ENCODE peak calls at places on chromosome 9, in four cellular contexts. One of them, this sample, is unnamed.

GRCh38 chr9:107447081-107447480 is 42.5 kb downstream of the KLF4 start:
- DNase-seq in heart right ventricle: no peak
- DNase-seq in effector memory CD4-positive, alpha-beta T cell: no peak
- DNase-seq in heart left ventricle: no peak
- DNase-seq in this sample: no peak

GRCh38 chr9:135508211-135508820 is 7.8 kb downstream of the MRPS2 start:
- DNase-seq in heart right ventricle: no peak
- DNase-seq in effector memory CD4-positive, alpha-beta T cell: no peak
- DNase-seq in heart left ventricle: no peak
- DNase-seq in this sample: no peak

GRCh38 chr9:121326130-121326838 is 43.8 kb downstream of the STOM start:
- DNase-seq in heart right ventricle: peak; percentile 94
- DNase-seq in effector memory CD4-positive, alpha-beta T cell: no peak
- DNase-seq in heart left ventricle: peak; percentile 92
- DNase-seq in this sample: peak; percentile 89

GRCh38 chr9:2809692-2810423 is 34.0 kb downstream of the PUM3 start:
- DNase-seq in heart right ventricle: peak; percentile 23
- DNase-seq in effector memory CD4-positive, alpha-beta T cell: no peak
- DNase-seq in heart left ventricle: no peak
- DNase-seq in this sample: no peak

GRCh38 chr9:38294561-38294960 is 97.9 kb upstream of the ALDH1B1 start:
- DNase-seq in heart right ventricle: no peak
- DNase-seq in effector memory CD4-positive, alpha-beta T cell: no peak
- DNase-seq in heart left ventricle: no peak
- DNase-seq in this sample: no peak

GRCh38 chr9:135583686-135584011 is 22.1 kb downstream of the PAEP start:
- DNase-seq in heart right ventricle: no peak
- DNase-seq in effector memory CD4-positive, alpha-beta T cell: no peak
- DNase-seq in heart left ventricle: no peak
- DNase-seq in this sample: no peak

GRCh38 chr9:110048976-110049698 is 158.8 kb downstream of the C9orf152 start:
- DNase-seq in heart right ventricle: no peak
- DNase-seq in effector memory CD4-positive, alpha-beta T cell: no peak
- DNase-seq in heart left ventricle: no peak
- DNase-seq in this sample: no peak

GRCh38 chr9:19409406-19410194 is 791 bp downstream of the ACER2 start:
- DNase-seq in heart right ventricle: peak; percentile 73
- DNase-seq in effector memory CD4-positive, alpha-beta T cell: no peak
- DNase-seq in heart left ventricle: peak; percentile 77
- DNase-seq in this sample: peak; percentile 58

GRCh38 chr9:7058539-7058938 is 300.8 kb downstream of the KDM4C start:
- DNase-seq in heart right ventricle: no peak
- DNase-seq in effector memory CD4-positive, alpha-beta T cell: no peak
- DNase-seq in heart left ventricle: no peak
- DNase-seq in this sample: no peak

GRCh38 chr9:73451003-73451402 is 299.3 kb downstream of the ANXA1 start:
- DNase-seq in heart right ventricle: no peak
- DNase-seq in effector memory CD4-positive, alpha-beta T cell: no peak
- DNase-seq in heart left ventricle: no peak
- DNase-seq in this sample: no peak

GRCh38 chr9:121770415-121771273 is 119.2 kb downstream of the DAB2IP start:
- DNase-seq in heart right ventricle: no peak
- DNase-seq in effector memory CD4-positive, alpha-beta T cell: no peak
- DNase-seq in heart left ventricle: no peak
- DNase-seq in this sample: no peak

GRCh38 chr9:131441441-131441840 is 47.6 kb downstream of the PRRC2B start:
- DNase-seq in heart right ventricle: no peak
- DNase-seq in effector memory CD4-positive, alpha-beta T cell: no peak
- DNase-seq in heart left ventricle: no peak
- DNase-seq in this sample: no peak

GRCh38 chr9:118961857-118962256 is 407.4 kb downstream of the BRINP1 start:
- DNase-seq in heart right ventricle: no peak
- DNase-seq in effector memory CD4-positive, alpha-beta T cell: no peak
- DNase-seq in heart left ventricle: no peak
- DNase-seq in this sample: no peak

GRCh38 chr9:99026271-99026955 is 78.5 kb upstream of the TGFBR1 start:
- DNase-seq in heart right ventricle: no peak
- DNase-seq in effector memory CD4-positive, alpha-beta T cell: no peak
- DNase-seq in heart left ventricle: no peak
- DNase-seq in this sample: no peak

GRCh38 chr9:115614326-115614725 is 496.4 kb upstream of the TNC start:
- DNase-seq in heart right ventricle: no peak
- DNase-seq in effector memory CD4-positive, alpha-beta T cell: no peak
- DNase-seq in heart left ventricle: no peak
- DNase-seq in this sample: no peak

GRCh38 chr9:93809204-93809940 is 145.8 kb downstream of the BARX1 start:
- DNase-seq in heart right ventricle: no peak
- DNase-seq in effector memory CD4-positive, alpha-beta T cell: no peak
- DNase-seq in heart left ventricle: no peak
- DNase-seq in this sample: no peak

GRCh38 chr9:79615038-79615437 is 43.3 kb downstream of the TLE4 start:
- DNase-seq in heart right ventricle: no peak
- DNase-seq in effector memory CD4-positive, alpha-beta T cell: no peak
- DNase-seq in heart left ventricle: no peak
- DNase-seq in this sample: no peak

GRCh38 chr9:13613296-13613695 is 333.8 kb upstream of the MPDZ start:
- DNase-seq in heart right ventricle: no peak
- DNase-seq in effector memory CD4-positive, alpha-beta T cell: no peak
- DNase-seq in heart left ventricle: no peak
- DNase-seq in this sample: no peak

GRCh38 chr9:128125575-128126354 is 1.8 kb downstream of the PTGES2 start:
- DNase-seq in heart right ventricle: no peak
- DNase-seq in effector memory CD4-positive, alpha-beta T cell: no peak
- DNase-seq in heart left ventricle: no peak
- DNase-seq in this sample: no peak

GRCh38 chr9:104346645-104347175 is 157.4 kb upstream of the OR13F1 start:
- DNase-seq in heart right ventricle: no peak
- DNase-seq in effector memory CD4-positive, alpha-beta T cell: no peak
- DNase-seq in heart left ventricle: no peak
- DNase-seq in this sample: no peak

GRCh38 chr9:132988244-132989013 is 9.9 kb downstream of the GFI1B start:
- DNase-seq in heart right ventricle: no peak
- DNase-seq in effector memory CD4-positive, alpha-beta T cell: no peak
- DNase-seq in heart left ventricle: no peak
- DNase-seq in this sample: no peak

GRCh38 chr9:126389958-126390357 is 63.3 kb downstream of the MVB12B start:
- DNase-seq in heart right ventricle: no peak
- DNase-seq in effector memory CD4-positive, alpha-beta T cell: no peak
- DNase-seq in heart left ventricle: no peak
- DNase-seq in this sample: no peak

GRCh38 chr9:125755340-125755739 is 8.2 kb downstream of the PBX3 start:
- DNase-seq in heart right ventricle: no peak
- DNase-seq in effector memory CD4-positive, alpha-beta T cell: no peak
- DNase-seq in heart left ventricle: no peak
- DNase-seq in this sample: no peak

GRCh38 chr9:83449981-83450380 is 88.2 kb downstream of the FRMD3 start:
- DNase-seq in heart right ventricle: no peak
- DNase-seq in effector memory CD4-positive, alpha-beta T cell: no peak
- DNase-seq in heart left ventricle: no peak
- DNase-seq in this sample: no peak

GRCh38 chr9:16184964-16185646 is 632.3 kb downstream of the CCDC171 start:
- DNase-seq in heart right ventricle: no peak
- DNase-seq in effector memory CD4-positive, alpha-beta T cell: no peak
- DNase-seq in heart left ventricle: no peak
- DNase-seq in this sample: no peak

GRCh38 chr9:129560849-129561248 is 60.1 kb downstream of the C9orf50 start:
- DNase-seq in heart right ventricle: no peak
- DNase-seq in effector memory CD4-positive, alpha-beta T cell: no peak
- DNase-seq in heart left ventricle: no peak
- DNase-seq in this sample: no peak
- H3K4me1 ChIP-seq in heart right ventricle: peaks cover 6% of the 10 kb centered on the region
- H3K4me1 ChIP-seq in effector memory CD4-positive, alpha-beta T cell: no peaks in the 10 kb centered on the region
- H3K4me1 ChIP-seq in heart left ventricle: no peaks in the 10 kb centered on the region
- H3K4me1 ChIP-seq in this sample: peaks cover 8% of the 10 kb centered on the region

DNA sequence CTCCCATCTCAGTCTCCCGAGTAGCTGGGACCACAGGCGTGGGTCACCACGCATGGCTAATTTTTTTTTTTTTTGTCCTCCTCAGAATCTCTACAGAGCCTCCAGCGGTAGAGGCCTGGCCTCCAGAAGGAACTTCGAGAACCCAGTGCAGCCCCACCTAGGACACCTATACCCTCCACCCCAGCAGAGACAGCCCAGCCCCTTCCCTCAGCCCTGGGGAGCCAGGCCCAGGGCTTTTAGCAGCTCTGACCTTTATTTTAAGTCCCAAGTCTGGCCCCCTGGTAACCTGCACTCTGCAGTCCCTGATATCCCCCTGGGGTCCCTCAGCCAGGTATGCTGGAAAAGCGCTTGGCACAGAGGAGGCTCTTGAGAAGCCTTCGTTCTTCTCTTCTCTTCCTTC is 5.2 kb downstream of the GLIPR2 start:
- DNase-seq in heart right ventricle: no peak
- DNase-seq in effector memory CD4-positive, alpha-beta T cell: no peak
- DNase-seq in heart left ventricle: no peak
- DNase-seq in this sample: no peak
- H3K4me3 ChIP-seq in heart right ventricle: no peak overlapping the region
- H3K4me3 ChIP-seq in effector memory CD4-positive, alpha-beta T cell: peak overlapping the region; percentile 54
- H3K4me3 ChIP-seq in heart left ventricle: no peak overlapping the region
- H3K4me3 ChIP-seq in this sample: no peak overlapping the region

DNA sequence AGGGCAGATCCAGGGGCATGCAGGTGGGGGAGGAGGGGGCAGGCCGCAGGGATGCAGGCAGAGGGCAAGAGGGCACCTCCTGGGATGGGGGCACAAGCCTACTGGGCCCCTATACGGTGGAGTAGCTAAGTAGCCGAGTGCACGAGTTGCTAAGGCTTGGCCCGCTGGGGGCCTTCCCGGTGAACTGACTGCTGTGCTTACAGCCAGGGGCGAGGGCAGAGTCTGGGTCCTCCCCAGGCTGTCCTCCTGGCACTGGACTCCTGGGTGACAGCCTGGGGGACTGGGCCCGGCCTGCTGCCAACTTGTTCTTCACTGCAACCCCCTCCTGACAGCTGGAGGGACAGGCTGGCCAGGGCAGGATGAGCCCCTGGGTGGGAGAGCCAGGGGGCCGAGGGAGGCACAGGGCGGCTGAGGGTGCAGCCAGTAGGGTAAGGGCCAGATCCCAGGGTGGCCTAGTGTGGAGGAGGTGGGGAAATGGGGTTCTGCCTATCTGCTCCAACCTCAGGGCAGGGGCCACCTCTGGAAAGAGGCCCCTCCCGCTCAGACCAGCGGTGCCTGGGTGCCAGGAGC is 1.7 kb upstream of the EGFL7 start:
- DNase-seq in heart right ventricle: no peak
- DNase-seq in effector memory CD4-positive, alpha-beta T cell: no peak
- DNase-seq in heart left ventricle: no peak
- DNase-seq in this sample: no peak
- H3K4me1 ChIP-seq in heart right ventricle: peaks cover 26% of the 10 kb centered on the region
- H3K4me1 ChIP-seq in effector memory CD4-positive, alpha-beta T cell: peaks cover 20% of the 10 kb centered on the region
- H3K4me1 ChIP-seq in heart left ventricle: no peaks in the 10 kb centered on the region
- H3K4me1 ChIP-seq in this sample: peaks cover 38% of the 10 kb centered on the region

DNA sequence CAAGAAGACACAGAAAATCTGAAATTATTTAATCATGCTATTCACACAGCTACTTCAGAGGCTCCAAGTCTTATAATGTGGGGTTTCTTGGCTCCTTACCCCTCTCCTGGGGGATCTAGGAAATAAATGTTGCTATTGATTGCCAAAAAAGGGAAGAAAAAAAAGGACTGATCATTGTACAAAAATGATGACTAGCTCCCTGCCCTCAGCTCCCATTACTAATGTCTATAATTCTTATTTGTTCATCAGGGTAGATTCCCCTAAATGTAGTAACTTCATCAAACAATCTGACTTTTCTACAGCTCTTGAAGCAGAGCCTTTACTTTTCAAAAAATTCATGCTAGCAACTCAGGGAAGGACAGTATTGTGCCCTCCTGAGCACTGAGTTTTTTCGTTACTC is 3.3 kb upstream of the SMC5 start:
- DNase-seq in heart right ventricle: no peak
- DNase-seq in effector memory CD4-positive, alpha-beta T cell: no peak
- DNase-seq in heart left ventricle: no peak
- DNase-seq in this sample: no peak
- H3K4me3 ChIP-seq in heart right ventricle: no peak overlapping the region
- H3K4me3 ChIP-seq in effector memory CD4-positive, alpha-beta T cell: no peak overlapping the region
- H3K4me3 ChIP-seq in heart left ventricle: peak overlapping the region; percentile 88
- H3K4me3 ChIP-seq in this sample: peak overlapping the region; percentile 37

DNA sequence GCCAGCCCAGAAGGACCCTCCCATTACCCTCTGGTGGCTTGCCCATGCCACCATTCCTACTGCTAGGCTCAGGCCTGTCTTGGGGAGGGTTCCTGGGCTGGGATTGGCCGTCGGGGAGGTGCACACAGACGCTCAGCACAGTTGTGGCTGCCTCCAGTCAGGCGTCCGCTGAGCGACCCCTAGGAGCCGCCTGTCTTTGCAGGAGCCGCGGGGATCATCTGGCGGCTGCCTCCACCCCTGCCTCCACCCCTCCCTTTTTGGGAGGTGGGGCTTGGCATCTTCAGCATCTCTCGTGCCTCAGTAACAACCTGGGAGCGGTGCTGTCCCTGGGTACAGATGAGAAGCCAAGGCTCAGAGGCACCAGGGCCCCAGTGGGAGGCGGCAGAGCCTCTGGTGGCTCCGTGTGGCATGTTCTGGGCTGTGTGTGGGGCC is 39.6 kb downstream of the RXRA start:
- DNase-seq in heart right ventricle: peak; percentile 62
- DNase-seq in effector memory CD4-positive, alpha-beta T cell: no peak
- DNase-seq in heart left ventricle: peak; percentile 62
- DNase-seq in this sample: peak; percentile 80
- H3K4me1 ChIP-seq in heart right ventricle: peaks cover 76% of the 10 kb centered on the region
- H3K4me1 ChIP-seq in effector memory CD4-positive, alpha-beta T cell: peaks cover 4% of the 10 kb centered on the region
- H3K4me1 ChIP-seq in heart left ventricle: peaks cover 63% of the 10 kb centered on the region
- H3K4me1 ChIP-seq in this sample: peaks cover 92% of the 10 kb centered on the region

GRCh38 chr9:35341021-35341420 is 148.9 kb upstream of the RUSC2 start:
- DNase-seq in heart right ventricle: no peak
- DNase-seq in effector memory CD4-positive, alpha-beta T cell: no peak
- DNase-seq in heart left ventricle: no peak
- DNase-seq in this sample: no peak
- H3K4me3 ChIP-seq in heart right ventricle: no peak overlapping the region
- H3K4me3 ChIP-seq in effector memory CD4-positive, alpha-beta T cell: no peak overlapping the region
- H3K4me3 ChIP-seq in heart left ventricle: no peak overlapping the region
- H3K4me3 ChIP-seq in this sample: peak overlapping the region; percentile 57

DNA sequence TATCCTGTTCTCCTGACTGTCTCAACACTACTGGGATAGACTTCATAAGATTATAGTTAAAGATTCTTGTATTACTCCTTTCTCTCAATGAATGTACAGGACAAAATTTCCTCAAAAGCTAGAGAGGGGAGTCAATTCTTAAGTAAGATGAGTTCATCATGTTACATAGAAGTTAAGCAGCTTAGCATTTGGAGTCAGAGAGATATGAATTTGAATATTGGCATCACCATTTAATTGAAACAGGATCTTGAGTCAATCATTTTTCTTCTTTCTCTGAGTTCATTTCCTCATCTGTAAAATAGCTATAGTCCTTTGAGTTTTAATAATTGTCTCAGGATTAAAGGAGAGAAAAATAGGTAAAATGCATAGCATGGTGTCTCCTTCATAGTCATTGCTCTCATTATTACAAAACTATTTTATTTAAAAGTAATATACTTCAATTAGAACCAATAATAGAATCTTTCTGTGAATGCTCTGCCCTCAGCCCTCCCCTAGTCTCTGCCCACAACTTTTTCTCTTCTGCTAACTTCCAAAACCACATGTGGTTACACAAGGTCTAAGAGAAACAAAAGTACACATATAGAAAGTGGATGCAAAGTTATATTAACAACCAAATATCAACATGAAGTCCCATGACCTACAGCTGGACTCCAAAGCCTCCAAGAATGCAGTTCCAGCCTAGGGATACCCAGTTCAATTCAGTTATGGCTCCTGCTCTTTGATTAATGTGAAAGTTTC is 265.6 kb downstream of the TLE1 start:
- DNase-seq in heart right ventricle: no peak
- DNase-seq in effector memory CD4-positive, alpha-beta T cell: no peak
- DNase-seq in heart left ventricle: no peak
- DNase-seq in this sample: no peak
- H3K4me1 ChIP-seq in heart right ventricle: no peaks in the 10 kb centered on the region
- H3K4me1 ChIP-seq in effector memory CD4-positive, alpha-beta T cell: no peaks in the 10 kb centered on the region
- H3K4me1 ChIP-seq in heart left ventricle: no peaks in the 10 kb centered on the region
- H3K4me1 ChIP-seq in this sample: no peaks in the 10 kb centered on the region